ENCODE peak calls at places on chromosomes 5 and 9, in six cellular contexts. F is activated CD8-positive, alpha-beta memory T cell treated with anti-CD3 and anti-CD28 coated beads for 48 hours; W is stromal cell of bone marrow; C is AG10803; E is activated gamma-delta T cell; U is Right ventricle myocardium superior. T is an unnamed sample.

GRCh38 chr9:129895376-129896268 is 60.4 kb downstream of the USP20 start:
- DNase-seq in F (no peak), W (no peak), C (no peak), E (no peak), U (no peak), T (no peak)

GRCh38 chr5:178581621-178582020 is 8.6 kb downstream of the COL23A1 start:
- DNase-seq in F (no peak), W (no peak), C (no peak), E (no peak), U (no peak), T (no peak)

GRCh38 chr5:172820046-172820767 is 13.8 kb upstream of the ERGIC1 start:
- DNase-seq in F (no peak), W (no peak), C (no peak), E (no peak), U (no peak), T (peak)

GRCh38 chr9:99828417-99829176 is 6.9 kb downstream of the NR4A3 start:
- DNase-seq in F (no peak), W (no peak), C (no peak), E (no peak), U (no peak), T (no peak)

GRCh38 chr9:95381243-95381642 is 63.7 kb upstream of the FANCC start:
- DNase-seq in F (no peak), W (peak), C (peak), E (no peak), U (no peak), T (no peak)

GRCh38 chr5:147040856-147041255 is 162.3 kb upstream of the PPP2R2B start:
- DNase-seq in F (no peak), W (no peak), C (no peak), E (no peak), U (no peak), T (no peak)

GRCh38 chr5:27316283-27316675 is 277.9 kb upstream of the CDH9 start:
- DNase-seq in F (no peak), W (peak), C (peak), E (no peak), U (no peak), T (no peak)

GRCh38 chr9:109868222-109868621 is 88.2 kb downstream of the PALM2AKAP2 start:
- DNase-seq in F (no peak), W (no peak), C (peak), E (no peak), U (no peak), T (no peak)

GRCh38 chr5:122295138-122295537 is 16.9 kb upstream of the SNCAIP start:
- DNase-seq in F (no peak), W (no peak), C (no peak), E (no peak), U (no peak), T (no peak)